ENCODE peak calls at places on chromosome 20, in four cellular contexts. H is SW 1271; Y is activated naive CD8-positive, alpha-beta T cell treated with anti-CD3 and anti-CD28 coated beads for 36 hours; B is A549. F is an unnamed sample.
A peak's percentile ranks its signal among the peaks of the same experiment; 100 is the strongest.

GRCh38 chr20:22070546-22070945 is 365.1 kb downstream of the PAX1 start:
- DNase-seq in Y (no peak), H (no peak), B (no peak), F (no peak)

GRCh38 chr20:24106155-24106800 is 117.7 kb upstream of the GGTLC1 start:
- DNase-seq in B (no peak), Y (no peak), H (no peak), F (no peak)

GRCh38 chr20:24918579-24919566 is 30.2 kb upstream of the CST7 start:
- DNase-seq in Y (no peak), H (no peak), B (no peak), F (peak; percentile 55)

GRCh38 chr20:21101453-21102251 is 4.5 kb downstream of the LINC00237 start:
- DNase-seq in Y (no peak), B (no peak), H (no peak), F (peak; percentile 70)

GRCh38 chr20:49685161-49685601 is 28.5 kb downstream of the B4GALT5 start:
- DNase-seq in H (no peak), B (no peak), Y (no peak), F (no peak)

GRCh38 chr20:62914970-62915457 is 11.3 kb downstream of the DIDO1 start:
- DNase-seq in B (peak; percentile 41), Y (peak; percentile 40), H (no peak), F (peak; percentile 73)

GRCh38 chr20:33825340-33826269 is 14.5 kb downstream of the CHMP4B start:
- DNase-seq in B (no peak), Y (no peak), H (no peak), F (no peak)

GRCh38 chr20:46708172-46708860 is 1.1 kb upstream of the SLC2A10 start:
- DNase-seq in B (peak; percentile 20), H (no peak), Y (no peak), F (no peak)